ENCODE peak calls at places on chromosomes 4 and X, in four cellular contexts. Y is IMR-90, D is GM12878, V is A549. G is an unnamed sample.

GRCh38 chr4:18075823-18076433 is 54.4 kb upstream of the LCORL start:
- DNase-seq in Y (peak), V (peak), D (no peak), G (peak)

GRCh38 chr4:70530997-70531396 is 12.6 kb downstream of the AMTN start:
- DNase-seq in D (no peak), Y (no peak), V (no peak), G (no peak)

GRCh38 chr4:24210332-24210902 is 320.6 kb upstream of the PPARGC1A start:
- DNase-seq in D (no peak), Y (peak), V (peak), G (no peak)

GRCh38 chrX:39499996-39500395 is 597.8 kb downstream of the BCOR start:
- DNase-seq in V (no peak), Y (no peak), D (no peak), G (no peak)

GRCh38 chrX:9897761-9898161 is 69.4 kb upstream of the CLDN34 start:
- DNase-seq in D (no peak), Y (peak), V (no peak), G (no peak)

GRCh38 chr4:76147454-76148141 is 599 bp downstream of the NUP54 start:
- DNase-seq in V (peak), Y (peak), D (peak), G (peak)

GRCh38 chr4:93825551-93826216 is 2.9 kb upstream of the ATOH1 start:
- DNase-seq in Y (no peak), V (no peak), D (no peak), G (no peak)

GRCh38 chr4:33160126-33160525 is 2440.0 kb downstream of the PCDH7 start:
- DNase-seq in V (peak), Y (peak), D (no peak), G (no peak)

GRCh38 chr4:67746797-67747495 is 7.2 kb downstream of the GNRHR start:
- DNase-seq in D (peak), Y (peak), V (peak), G (peak)

GRCh38 chrX:46209037-46209436 is 336.2 kb downstream of the ZNF674 start:
- DNase-seq in V (no peak), D (no peak), Y (no peak), G (no peak)

GRCh38 chrX:136623400-136623799 is 24.6 kb upstream of the CD40LG start:
- DNase-seq in V (no peak), Y (no peak), D (no peak), G (no peak)
- TF ChIP-seq CEBPB in V (no peak), Y (no peak), D (no peak), G (no peak)

GRCh38 chr4:151165205-151166000 is 66.0 kb downstream of the RPS3A start:
- DNase-seq in Y (no peak), D (no peak), V (no peak), G (no peak)

GRCh38 chr4:151169900-151170299 is 70.5 kb downstream of the RPS3A start:
- DNase-seq in Y (peak), V (no peak), D (no peak), G (no peak)

GRCh38 chr4:151166662-151167061 is 67.2 kb downstream of the RPS3A start:
- DNase-seq in V (no peak), D (no peak), Y (peak), G (no peak)

GRCh38 chr4:151167561-151167960 is 68.1 kb downstream of the RPS3A start:
- DNase-seq in V (no peak), Y (no peak), D (no peak), G (no peak)

GRCh38 chr4:151169223-151169622 is 69.8 kb downstream of the RPS3A start:
- DNase-seq in V (no peak), Y (peak), D (no peak), G (no peak)
- TF ChIP-seq POLR2A in V (no peak), Y (no peak), D (no peak), G (no peak)

GRCh38 chrX:118702741-118703140 is 24.7 kb upstream of the IL13RA1 start:
- DNase-seq in D (no peak), Y (peak), V (no peak), G (no peak)
- TF ChIP-seq CEBPB in D (no peak), Y (no peak), V (no peak), G (no peak)

GRCh38 chr4:139076016-139076744 is 60.6 kb downstream of the NOCT start:
- DNase-seq in D (no peak), Y (no peak), V (no peak), G (no peak)

GRCh38 chr4:139078926-139079325 is 63.3 kb downstream of the NOCT start:
- DNase-seq in V (no peak), D (no peak), Y (no peak), G (no peak)

GRCh38 chr4:139082750-139083532 is 67.4 kb downstream of the NOCT start:
- DNase-seq in D (peak), Y (peak), V (peak), G (peak)

GRCh38 chr4:139077567-139078355 is 62.2 kb downstream of the NOCT start:
- DNase-seq in Y (no peak), V (no peak), D (no peak), G (no peak)
- TF ChIP-seq POLR2A in Y (no peak), V (no peak), D (no peak), G (no peak)

GRCh38 chrX:43211570-43211969 is 433.6 kb upstream of the PPP1R2C start:
- DNase-seq in V (no peak), Y (no peak), D (no peak), G (no peak)
- TF ChIP-seq CEBPB in V (no peak), Y (no peak), D (no peak), G (no peak)

GRCh38 chrX:53236025-53236679 is 11.1 kb upstream of the KDM5C start:
- DNase-seq in Y (no peak), D (no peak), V (no peak), G (no peak)

GRCh38 chrX:53230116-53230515 is 5.1 kb upstream of the KDM5C start:
- DNase-seq in Y (no peak), D (no peak), V (no peak), G (no peak)

GRCh38 chrX:53234484-53234883 is 9.5 kb upstream of the KDM5C start:
- DNase-seq in Y (no peak), D (no peak), V (no peak), G (no peak)

GRCh38 chrX:53235566-53235965 is 10.6 kb upstream of the KDM5C start:
- DNase-seq in D (no peak), Y (no peak), V (no peak), G (no peak)

DNA sequence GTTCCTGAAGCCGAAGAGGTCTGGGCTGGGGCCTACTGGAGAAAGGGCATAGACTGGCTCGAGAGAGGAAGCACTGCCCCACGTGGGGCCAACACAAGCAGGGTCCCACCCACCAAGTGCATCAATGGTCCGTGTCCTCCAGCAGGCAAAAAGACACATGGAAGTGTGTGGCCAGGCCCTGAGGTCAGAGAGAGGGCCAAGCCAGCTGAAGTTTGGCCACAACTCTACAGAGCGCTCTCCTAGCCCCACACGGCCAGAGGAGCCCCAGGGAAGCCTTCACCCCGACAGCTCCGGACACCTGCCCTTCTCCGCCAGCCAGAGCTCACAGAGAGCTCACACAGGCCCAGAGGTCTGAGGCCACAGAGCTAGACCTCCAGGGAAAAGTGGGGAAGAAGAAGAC is 8.5 kb upstream of the KDM5C start:
- DNase-seq in Y (no peak), D (no peak), V (no peak), G (no peak)
- TF ChIP-seq POLR2A in Y (no peak), D (no peak), V (no peak), G (no peak)

DNA sequence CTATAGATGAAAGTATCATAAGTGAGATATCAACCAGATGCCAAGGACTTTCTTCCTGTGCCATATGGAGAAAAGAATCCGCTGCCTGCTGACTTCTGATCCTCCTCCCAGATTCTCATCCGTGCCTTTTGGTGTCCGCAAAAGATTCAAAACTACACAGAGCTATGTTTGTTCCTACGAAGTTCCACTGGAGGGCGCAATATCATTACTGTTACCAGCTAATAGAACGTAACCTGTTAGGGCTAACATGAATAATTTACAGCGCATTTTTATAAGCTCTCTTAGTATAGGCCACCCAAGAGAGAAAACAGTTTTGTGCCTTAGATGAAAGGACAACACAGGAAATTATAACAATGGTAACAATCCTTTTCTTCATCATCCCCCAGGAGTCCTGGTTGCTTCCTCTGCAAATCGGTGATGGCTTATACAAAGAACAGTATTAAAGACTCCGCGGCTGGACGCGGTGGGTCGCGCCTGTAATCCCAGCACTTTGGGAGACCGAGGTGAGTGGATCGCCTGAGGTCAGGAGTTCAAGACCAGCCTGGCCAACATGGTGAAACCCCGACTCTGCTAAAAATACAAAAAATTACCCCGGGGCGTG is 22.8 kb upstream of the CENPVL3 start:
- DNase-seq in V (peak), Y (peak), D (no peak), G (peak)
- TF ChIP-seq CEBPB in V (no peak), Y (no peak), D (no peak), G (no peak)

DNA sequence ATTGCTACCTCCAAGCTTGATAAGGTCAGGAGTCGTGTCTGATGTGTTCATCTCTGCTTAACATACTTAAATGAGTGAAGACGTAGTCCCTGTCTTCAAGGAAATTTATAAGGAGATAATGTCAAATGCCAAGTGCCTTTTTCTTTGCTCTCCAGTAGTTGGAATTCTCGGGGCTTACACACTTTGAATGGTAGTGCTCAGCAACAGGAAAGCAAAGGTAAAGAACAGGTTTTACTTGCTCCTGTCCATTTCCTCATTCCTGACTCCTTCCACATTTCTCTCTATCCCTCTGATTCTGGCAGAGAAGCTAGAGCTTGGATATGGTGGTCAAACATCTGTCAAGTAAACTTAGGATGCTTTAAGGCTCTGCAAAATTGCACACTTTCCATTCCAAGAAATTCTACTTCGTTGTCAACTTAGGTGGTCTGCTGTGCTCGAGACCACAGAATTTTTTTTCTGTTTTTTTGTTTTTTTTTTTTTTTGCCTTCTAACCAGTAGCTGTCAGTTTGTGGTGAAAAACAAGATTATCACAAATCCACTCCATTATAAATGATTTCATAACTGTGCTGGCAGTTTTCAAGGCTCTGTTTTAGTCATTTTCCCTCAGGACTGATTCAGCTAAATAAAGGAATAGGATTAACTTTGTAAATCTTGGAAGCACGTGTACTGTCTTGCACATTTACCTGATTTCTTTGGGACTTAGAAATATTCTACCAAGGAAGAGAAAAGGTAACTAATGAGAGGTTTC is 180.8 kb upstream of the ANXA3 start:
- DNase-seq in D (no peak), Y (no peak), V (no peak), G (no peak)
- TF ChIP-seq POLR2A in D (no peak), Y (no peak), V (no peak), G (no peak)

GRCh38 chr4:150579591-150580234 is 2.2 kb upstream of the MAB21L2 start:
- DNase-seq in V (no peak), Y (peak), D (no peak), G (no peak)

GRCh38 chr4:150577786-150578185 is 4.2 kb upstream of the MAB21L2 start:
- DNase-seq in V (no peak), Y (no peak), D (no peak), G (no peak)

GRCh38 chr4:150581206-150581605 is 745 bp upstream of the MAB21L2 start:
- DNase-seq in D (no peak), V (no peak), Y (no peak), G (no peak)

GRCh38 chr4:150580244-150580643 is 1.7 kb upstream of the MAB21L2 start:
- DNase-seq in Y (no peak), V (no peak), D (no peak), G (no peak)

GRCh38 chr4:150578745-150579470 is 3.0 kb upstream of the MAB21L2 start:
- DNase-seq in Y (peak), V (no peak), D (no peak), G (no peak)
- TF ChIP-seq CEBPB in Y (peak), V (no peak), D (no peak), G (no peak)

GRCh38 chr4:98143001-98143899 is at the start of gene STPG2:
- DNase-seq in Y (peak), V (peak), D (peak), G (peak)
- TF ChIP-seq POLR2A in Y (peak), V (peak), D (peak), G (no peak)

G was measured in K562.